ENCODE peak calls at places on chromosomes 6 and 20, in seven cellular contexts. T is MG63, M is NT2/D1, H is transverse colon, K is mucosa of descending colon, D is NCI-H1092, O is Ammon's horn. J is an unnamed sample.
A peak's percentile ranks its signal among the peaks of the same experiment; 100 is the strongest.

GRCh38 chr6:46246081-46246480 is 75.3 kb upstream of the ENPP5 start:
- DNase-seq in O (no peak), T (no peak), K (no peak), M (no peak), D (no peak), H (no peak), J (no peak)

GRCh38 chr6:69343856-69344255 is 453.0 kb downstream of the LMBRD1 start:
- DNase-seq in T (no peak), O (peak; percentile 50), M (no peak), H (no peak), D (no peak), K (no peak), J (no peak)

GRCh38 chr20:57223648-57224489 is 42.6 kb downstream of the BMP7 start:
- DNase-seq in H (peak; percentile 21), O (no peak), D (no peak), T (peak; percentile 96), M (no peak), K (no peak), J (peak; percentile 43)

GRCh38 chr20:1671891-1672669 is 14.5 kb upstream of the SIRPG start:
- DNase-seq in D (no peak), H (no peak), T (no peak), K (no peak), M (no peak), O (peak; percentile 69), J (no peak)

GRCh38 chr6:57313711-57314471 is 3.5 kb upstream of the PRIM2 start:
- DNase-seq in D (no peak), K (no peak), O (peak; percentile 8), T (peak; percentile 91), H (peak; percentile 45), M (no peak), J (peak; percentile 95)

GRCh38 chr6:12297363-12298016 is 7.3 kb downstream of the EDN1 start:
- DNase-seq in O (no peak), M (no peak), H (no peak), T (no peak), K (no peak), D (no peak), J (no peak)

GRCh38 chr6:143180860-143181259 is 120.2 kb downstream of the AIG1 start:
- DNase-seq in H (no peak), T (no peak), K (no peak), D (no peak), O (no peak), M (no peak), J (no peak)

GRCh38 chr6:93989630-93990029 is 570.3 kb upstream of the EPHA7 start:
- DNase-seq in O (no peak), D (no peak), H (no peak), K (no peak), M (no peak), T (no peak), J (no peak)

GRCh38 chr6:146287691-146288369 is 255.8 kb upstream of the RAB32 start:
- DNase-seq in H (no peak), O (no peak), T (peak; percentile 5), K (no peak), D (no peak), M (no peak), J (no peak)

GRCh38 chr6:11230158-11231107 is 2.0 kb downstream of the NEDD9 start:
- DNase-seq in H (peak; percentile 54), D (no peak), T (no peak), K (no peak), M (no peak), O (no peak), J (no peak)

GRCh38 chr6:64483956-64484499 is 848.4 kb downstream of the PHF3 start:
- DNase-seq in T (no peak), D (no peak), M (no peak), H (no peak), O (no peak), K (no peak), J (no peak)

GRCh38 chr20:4041748-4042411 is 26.5 kb upstream of the RNF24 start:
- DNase-seq in T (peak; percentile 82), O (no peak), H (peak; percentile 90), M (no peak), K (peak; percentile 90), D (no peak), J (peak; percentile 98)

GRCh38 chr20:34420975-34421374 is 57.9 kb downstream of the ITCH start:
- DNase-seq in M (no peak), T (no peak), O (no peak), D (no peak), H (no peak), K (no peak), J (no peak)

GRCh38 chr6:142213402-142213801 is 66.3 kb downstream of the VTA1 start:
- DNase-seq in M (no peak), H (no peak), T (no peak), K (no peak), O (no peak), D (no peak), J (no peak)

GRCh38 chr20:21372016-21372415 is 25.3 kb downstream of the NKX2-4 start:
- DNase-seq in M (no peak), K (no peak), T (no peak), O (no peak), D (no peak), H (no peak), J (no peak)

GRCh38 chr6:22980446-22980845 is 411.1 kb downstream of the HDGFL1 start:
- DNase-seq in T (peak; percentile 17), M (no peak), O (no peak), K (no peak), H (no peak), D (no peak), J (peak; percentile 11)

GRCh38 chr6:144493035-144493910 is 208.1 kb downstream of the UTRN start:
- DNase-seq in K (no peak), M (no peak), H (no peak), T (peak; percentile 78), D (no peak), O (no peak), J (peak; percentile 42)

GRCh38 chr6:36035240-36035639 is 7.6 kb downstream of the MAPK14 start:
- DNase-seq in H (no peak), K (no peak), O (no peak), D (no peak), M (no peak), T (no peak), J (no peak)

GRCh38 chr20:33862709-33863403 is 51.7 kb downstream of the CHMP4B start:
- DNase-seq in H (peak; percentile 62), D (peak; percentile 15), O (peak; percentile 24), K (no peak), T (peak; percentile 72), M (peak; percentile 48), J (no peak)

GRCh38 chr6:87373377-87373776 is 28.8 kb downstream of the C6orf163 start:
- DNase-seq in H (no peak), O (no peak), K (no peak), D (no peak), T (no peak), M (no peak), J (no peak)

GRCh38 chr6:52595796-52596130 is 18.9 kb upstream of the TRAM2 start:
- DNase-seq in M (no peak), H (no peak), T (peak; percentile 54), O (no peak), K (no peak), D (peak; percentile 29), J (no peak)

GRCh38 chr6:17281100-17281496 is at the start of gene RBM24:
- DNase-seq in D (peak; percentile 30), K (peak; percentile 79), H (peak; percentile 82), T (peak; percentile 60), O (peak; percentile 41), M (no peak), J (peak; percentile 44)

GRCh38 chr6:150306290-150306689 is 62.5 kb upstream of the IYD start:
- DNase-seq in T (no peak), H (no peak), D (no peak), K (no peak), M (no peak), O (no peak), J (no peak)

GRCh38 chr20:62216636-62217566 is 3.2 kb downstream of the HRH3 start:
- DNase-seq in H (no peak), O (no peak), M (no peak), T (no peak), D (no peak), K (no peak), J (no peak)

J was measured in mammary epithelial cell.